ENCODE peak calls at places on chromosomes 12 and 14, in five cellular contexts. I is AG10803, V is neuronal stem cell, K is dorsolateral prefrontal cortex, Y is Panc1. W is an unnamed sample.

GRCh38 chr14:54102530-54102929 is 145.9 kb upstream of the BMP4 start:
- DNase-seq in I (no peak), V (no peak), K (no peak), Y (no peak), W (no peak)

GRCh38 chr12:131682511-131682895 is 28.4 kb upstream of the SFSWAP start:
- DNase-seq in I (no peak), V (no peak), K (no peak), Y (no peak), W (no peak)

GRCh38 chr12:52602552-52602951 is 1.3 kb upstream of the KRT72 start:
- DNase-seq in I (no peak), V (no peak), K (no peak), Y (no peak), W (no peak)

GRCh38 chr12:111761099-111761498 is 5.6 kb upstream of the ALDH2 start:
- DNase-seq in I (no peak), V (no peak), K (no peak), Y (no peak), W (no peak)

GRCh38 chr14:58072288-58073071 is 79.5 kb downstream of the ARMH4 start:
- DNase-seq in I (peak), V (peak), K (no peak), Y (peak), W (peak)

GRCh38 chr12:87870493-87870892 is 158.7 kb downstream of the C12orf50 start:
- DNase-seq in I (no peak), V (no peak), K (no peak), Y (no peak), W (no peak)

GRCh38 chr12:89051065-89051677 is 301.1 kb downstream of the DUSP6 start:
- DNase-seq in I (peak), V (peak), K (no peak), Y (peak), W (no peak)

GRCh38 chr14:72965249-72965648 is 39.0 kb downstream of the DCAF4 start:
- DNase-seq in I (peak), V (no peak), K (no peak), Y (no peak), W (no peak)

GRCh38 chr12:131947482-131948027 is 2.2 kb upstream of the EP400 start:
- DNase-seq in I (no peak), V (no peak), K (peak), Y (no peak), W (no peak)

GRCh38 chr12:59040651-59041050 is 120.3 kb upstream of the LRIG3 start:
- DNase-seq in I (peak), V (peak), K (no peak), Y (no peak), W (peak)

GRCh38 chr12:17928708-17929366 is 161.2 kb downstream of the RERGL start:
- DNase-seq in I (peak), V (no peak), K (no peak), Y (peak), W (peak)

GRCh38 chr12:25023808-25024207 is 74.9 kb upstream of the BCAT1 start:
- DNase-seq in I (no peak), V (no peak), K (no peak), Y (no peak), W (no peak)

GRCh38 chr14:68248481-68249255 is 429.1 kb downstream of the RAD51B start:
- DNase-seq in I (peak), V (peak), K (peak), Y (no peak), W (no peak)

GRCh38 chr12:12229556-12230092 is 37.2 kb downstream of the LRP6 start:
- DNase-seq in I (peak), V (no peak), K (no peak), Y (no peak), W (no peak)

GRCh38 chr14:39219075-39219499 is 14.6 kb upstream of the MIA2 start:
- DNase-seq in I (peak), V (no peak), K (no peak), Y (no peak), W (no peak)

GRCh38 chr14:67618617-67619063 is 1.1 kb upstream of the ARG2 start:
- DNase-seq in I (peak), V (peak), K (no peak), Y (no peak), W (peak)

GRCh38 chr12:39990122-39991101 is 115.5 kb downstream of the SLC2A13 start:
- DNase-seq in I (peak), V (no peak), K (peak), Y (peak), W (no peak)

GRCh38 chr14:95662376-95663186 is 23.6 kb upstream of the TCL1B start:
- DNase-seq in I (peak), V (no peak), K (no peak), Y (no peak), W (no peak)

GRCh38 chr12:87953257-87953860 is 75.8 kb downstream of the C12orf50 start:
- DNase-seq in I (peak), V (peak), K (no peak), Y (peak), W (no peak)

GRCh38 chr12:131856366-131857097 is 28.3 kb downstream of the MMP17 start:
- DNase-seq in I (no peak), V (no peak), K (no peak), Y (no peak), W (no peak)

DNA sequence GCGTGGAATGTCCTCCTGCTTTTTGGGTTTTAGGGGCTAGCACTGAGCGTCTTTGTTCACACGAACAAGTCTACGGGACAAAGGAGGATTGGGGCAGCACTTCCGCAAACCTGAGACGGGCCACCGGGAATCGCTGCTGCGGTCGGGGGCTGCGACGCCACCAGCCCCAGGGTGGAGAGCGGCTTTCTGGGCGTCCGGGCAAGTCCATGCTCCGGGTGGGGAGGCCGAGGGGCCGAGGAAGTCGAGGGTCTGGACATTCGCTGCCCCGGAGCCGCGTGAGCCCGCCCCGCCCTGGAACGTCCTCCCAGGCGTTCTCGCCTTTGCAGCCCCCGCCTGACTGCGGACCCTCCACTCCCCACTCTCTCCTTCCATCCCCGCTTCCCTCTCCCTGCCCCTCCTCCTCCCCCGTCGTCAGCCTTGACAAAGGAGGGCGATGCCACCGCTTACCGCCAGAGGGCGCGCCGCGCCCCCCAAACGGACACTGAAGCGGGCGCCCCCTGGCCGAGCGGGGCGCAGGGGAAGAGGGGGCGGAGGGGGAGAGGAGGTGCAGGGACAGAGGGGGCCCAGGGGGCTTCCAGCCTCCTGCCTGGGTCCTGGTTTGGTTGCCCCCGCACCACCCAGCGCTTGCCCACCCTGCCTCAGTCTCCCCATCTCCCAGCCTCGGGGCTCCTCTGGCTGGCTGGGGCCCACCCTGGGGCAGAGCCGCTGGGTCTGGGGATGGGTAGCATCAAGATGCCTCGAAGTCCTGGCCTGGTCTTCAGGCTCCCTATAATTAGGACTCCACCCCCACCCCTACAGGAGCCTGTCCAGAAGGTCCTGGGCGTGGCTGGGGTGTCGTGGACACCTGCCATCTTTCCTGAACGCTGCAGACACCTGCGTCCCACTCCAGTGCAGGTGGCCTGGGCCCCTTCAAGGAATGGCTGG is 39.1 kb upstream of the INF2 start:
- DNase-seq in I (peak), V (peak), K (peak), Y (no peak), W (no peak)
- H3K4me3 ChIP-seq in I (peak), V (peak), K (peak), Y (peak), W (peak)

GRCh38 chr14:31205681-31206535 is 1.7 kb downstream of the HECTD1 start:
- DNase-seq in I (peak), V (no peak), K (no peak), Y (no peak), W (peak)
- H3K4me3 ChIP-seq in I (peak), V (peak), K (peak), Y (peak), W (peak)

GRCh38 chr12:79936670-79937069 is 1.8 kb upstream of the PPP1R12A start:
- DNase-seq in I (no peak), V (no peak), K (no peak), Y (no peak), W (no peak)
- H3K4me3 ChIP-seq in I (peak), V (no peak), K (peak), Y (no peak), W (no peak)

GRCh38 chr12:48857278-48857994 is 5.5 kb upstream of the DDX23 start:
- DNase-seq in I (no peak), V (no peak), K (no peak), Y (no peak), W (no peak)
- H3K4me3 ChIP-seq in I (no peak), V (no peak), K (no peak), Y (no peak), W (no peak)

DNA sequence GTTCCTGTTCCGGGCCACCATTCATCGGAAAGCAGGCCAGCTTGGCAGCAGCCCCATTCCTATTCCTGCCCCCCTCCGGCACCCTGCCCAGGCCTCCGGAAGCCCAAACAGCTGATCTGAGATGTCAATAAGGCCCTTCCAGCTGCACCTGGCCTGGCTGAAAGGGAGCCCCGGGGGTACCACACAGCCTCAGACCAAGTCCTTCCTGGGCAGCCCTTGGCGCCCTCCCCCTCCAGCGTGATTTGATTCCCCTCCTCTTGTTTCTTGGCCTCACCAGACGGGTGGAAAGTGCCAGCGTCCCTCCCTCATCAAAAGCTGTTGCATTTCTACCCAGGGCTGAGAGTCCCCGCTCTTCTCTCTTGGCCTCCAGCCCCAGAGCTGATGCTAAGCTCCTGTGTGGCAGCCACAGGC is 215.5 kb downstream of the SLC41A2 start:
- DNase-seq in I (no peak), V (no peak), K (peak), Y (no peak), W (no peak)
- H3K4me3 ChIP-seq in I (no peak), V (no peak), K (no peak), Y (no peak), W (no peak)

DNA sequence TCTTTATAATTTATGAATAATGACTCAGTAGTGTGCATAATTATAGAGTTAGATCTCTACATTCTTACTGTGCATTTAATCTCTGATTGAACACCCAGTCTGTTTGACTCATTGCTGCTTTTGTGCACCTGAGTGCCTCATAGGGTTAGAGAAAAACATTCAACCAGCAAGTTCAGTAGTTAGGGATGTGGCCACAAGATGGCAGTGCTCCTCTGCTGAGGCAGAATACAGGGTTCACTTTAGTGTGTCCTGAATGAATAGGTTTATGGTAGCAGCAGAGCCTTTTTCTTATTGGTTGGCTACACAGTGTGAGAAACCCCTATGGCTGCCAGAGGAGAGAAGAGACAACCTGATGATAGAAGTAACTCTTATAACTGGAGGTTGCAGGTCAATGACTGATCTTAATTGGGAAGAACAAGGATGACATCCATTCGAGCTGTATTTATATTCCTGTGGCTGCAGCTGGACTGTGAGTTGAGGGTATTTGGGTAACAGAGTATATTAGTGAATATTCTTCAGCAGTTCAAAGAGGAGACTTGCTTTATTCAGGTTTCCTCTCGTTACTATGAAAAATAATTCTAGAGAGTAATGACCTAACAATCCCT is 194.9 kb upstream of the OR4E1 start:
- DNase-seq in I (peak), V (peak), K (no peak), Y (peak), W (no peak)
- H3K4me3 ChIP-seq in I (no peak), V (no peak), K (no peak), Y (no peak), W (no peak)

GRCh38 chr12:114659084-114659483 is 24.9 kb downstream of the TBX3 start:
- DNase-seq in I (no peak), V (no peak), K (no peak), Y (no peak), W (no peak)

GRCh38 chr12:114658002-114658441 is 26.0 kb downstream of the TBX3 start:
- DNase-seq in I (no peak), V (no peak), K (no peak), Y (no peak), W (no peak)

GRCh38 chr12:114657597-114657920 is 26.4 kb downstream of the TBX3 start:
- DNase-seq in I (no peak), V (no peak), K (no peak), Y (no peak), W (no peak)

GRCh38 chr12:114655934-114656697 is 27.9 kb downstream of the TBX3 start:
- DNase-seq in I (no peak), V (no peak), K (no peak), Y (no peak), W (peak)

GRCh38 chr12:114656906-114657596 is 26.9 kb downstream of the TBX3 start:
- DNase-seq in I (no peak), V (no peak), K (no peak), Y (no peak), W (no peak)
- H3K4me3 ChIP-seq in I (no peak), V (no peak), K (no peak), Y (no peak), W (no peak)

DNA sequence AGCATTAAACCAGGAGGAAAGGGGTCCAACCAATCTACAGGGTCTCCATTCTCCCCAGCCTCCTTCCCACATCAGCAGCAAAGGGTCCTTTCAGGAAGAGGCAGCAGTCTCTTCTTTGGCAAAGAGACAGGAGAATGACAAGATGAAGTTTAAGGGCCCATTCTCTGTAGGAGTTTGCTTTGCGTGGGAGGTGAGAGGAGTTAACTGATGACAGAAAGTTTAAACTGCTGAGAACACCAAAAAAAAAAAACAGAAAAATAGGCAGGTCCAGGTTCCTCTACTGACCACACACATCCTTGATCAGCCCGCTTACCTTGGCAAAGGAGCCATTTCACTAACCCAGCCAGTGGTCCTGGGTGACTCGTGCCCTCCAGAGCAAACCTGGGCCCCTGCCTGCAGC is 5.7 kb downstream of the SLC6A13 start:
- DNase-seq in I (no peak), V (no peak), K (no peak), Y (no peak), W (no peak)
- H3K4me3 ChIP-seq in I (no peak), V (no peak), K (no peak), Y (no peak), W (no peak)

GRCh38 chr14:52314521-52315354 is 626 bp downstream of the PTGER2 start:
- DNase-seq in I (peak), V (no peak), K (no peak), Y (no peak), W (no peak)
- H3K4me3 ChIP-seq in I (peak), V (peak), K (peak), Y (peak), W (peak)

W was measured in skeletal muscle cell.